ENCODE peak calls at places on chromosome 13, in five cellular contexts. One of them, this sample, is unnamed.

GRCh38 chr13:73450583-73450982 is 391.8 kb downstream of the KLF5 start:
- DNase-seq in activated CD8-positive, alpha-beta T cell treated with anti-CD3 and anti-CD28 coated beads, Interleukin-2, amount 10 ng/mL, durations not matched to agents 7 days and 5 days: no peak
- DNase-seq in A549: no peak
- DNase-seq in aorta: no peak
- DNase-seq in M059J: peak; percentile 24
- DNase-seq in this sample: no peak

GRCh38 chr13:59746291-59746962 is 417.3 kb downstream of the DIAPH3 start:
- DNase-seq in activated CD8-positive, alpha-beta T cell treated with anti-CD3 and anti-CD28 coated beads, Interleukin-2, amount 10 ng/mL, durations not matched to agents 7 days and 5 days: no peak
- DNase-seq in A549: no peak
- DNase-seq in aorta: no peak
- DNase-seq in M059J: peak; percentile 69
- DNase-seq in this sample: no peak

GRCh38 chr13:101916758-101917474 is 464.4 kb downstream of the ITGBL1 start:
- DNase-seq in activated CD8-positive, alpha-beta T cell treated with anti-CD3 and anti-CD28 coated beads, Interleukin-2, amount 10 ng/mL, durations not matched to agents 7 days and 5 days: no peak
- DNase-seq in A549: no peak
- DNase-seq in aorta: no peak
- DNase-seq in M059J: no peak
- DNase-seq in this sample: no peak

GRCh38 chr13:113367771-113368170 is 3.8 kb upstream of the GRTP1 start:
- DNase-seq in activated CD8-positive, alpha-beta T cell treated with anti-CD3 and anti-CD28 coated beads, Interleukin-2, amount 10 ng/mL, durations not matched to agents 7 days and 5 days: no peak
- DNase-seq in A549: no peak
- DNase-seq in aorta: no peak
- DNase-seq in M059J: no peak
- DNase-seq in this sample: no peak

GRCh38 chr13:22187329-22187728 is 516.5 kb downstream of the FGF9 start:
- DNase-seq in activated CD8-positive, alpha-beta T cell treated with anti-CD3 and anti-CD28 coated beads, Interleukin-2, amount 10 ng/mL, durations not matched to agents 7 days and 5 days: no peak
- DNase-seq in A549: no peak
- DNase-seq in aorta: no peak
- DNase-seq in M059J: no peak
- DNase-seq in this sample: no peak

GRCh38 chr13:89204435-89204834 is 1533.3 kb downstream of the SLITRK5 start:
- DNase-seq in activated CD8-positive, alpha-beta T cell treated with anti-CD3 and anti-CD28 coated beads, Interleukin-2, amount 10 ng/mL, durations not matched to agents 7 days and 5 days: no peak
- DNase-seq in A549: no peak
- DNase-seq in aorta: no peak
- DNase-seq in M059J: no peak
- DNase-seq in this sample: no peak

GRCh38 chr13:113758651-113759524 is at the start of gene TMEM255B:
- DNase-seq in activated CD8-positive, alpha-beta T cell treated with anti-CD3 and anti-CD28 coated beads, Interleukin-2, amount 10 ng/mL, durations not matched to agents 7 days and 5 days: peak; percentile 79
- DNase-seq in A549: peak; percentile 88
- DNase-seq in aorta: peak; percentile 90
- DNase-seq in M059J: peak; percentile 49
- DNase-seq in this sample: peak; percentile 58

GRCh38 chr13:40984670-40985366 is 34.3 kb downstream of the ELF1 start:
- DNase-seq in activated CD8-positive, alpha-beta T cell treated with anti-CD3 and anti-CD28 coated beads, Interleukin-2, amount 10 ng/mL, durations not matched to agents 7 days and 5 days: peak; percentile 44
- DNase-seq in A549: no peak
- DNase-seq in aorta: no peak
- DNase-seq in M059J: peak; percentile 44
- DNase-seq in this sample: no peak

GRCh38 chr13:107238262-107238661 is 670.3 kb upstream of the ARGLU1 start:
- DNase-seq in activated CD8-positive, alpha-beta T cell treated with anti-CD3 and anti-CD28 coated beads, Interleukin-2, amount 10 ng/mL, durations not matched to agents 7 days and 5 days: no peak
- DNase-seq in A549: no peak
- DNase-seq in aorta: no peak
- DNase-seq in M059J: no peak
- DNase-seq in this sample: no peak

GRCh38 chr13:44142540-44142867 is 231.1 kb upstream of the SERP2 start:
- DNase-seq in activated CD8-positive, alpha-beta T cell treated with anti-CD3 and anti-CD28 coated beads, Interleukin-2, amount 10 ng/mL, durations not matched to agents 7 days and 5 days: no peak
- DNase-seq in A549: peak; percentile 26
- DNase-seq in aorta: no peak
- DNase-seq in M059J: peak; percentile 20
- DNase-seq in this sample: no peak

GRCh38 chr13:20198781-20199180 is 6.0 kb upstream of the GJB2 start:
- DNase-seq in activated CD8-positive, alpha-beta T cell treated with anti-CD3 and anti-CD28 coated beads, Interleukin-2, amount 10 ng/mL, durations not matched to agents 7 days and 5 days: no peak
- DNase-seq in A549: no peak
- DNase-seq in aorta: no peak
- DNase-seq in M059J: no peak
- DNase-seq in this sample: no peak

GRCh38 chr13:28313579-28313978 is 175.2 kb downstream of the PAN3 start:
- DNase-seq in activated CD8-positive, alpha-beta T cell treated with anti-CD3 and anti-CD28 coated beads, Interleukin-2, amount 10 ng/mL, durations not matched to agents 7 days and 5 days: peak; percentile 57
- DNase-seq in A549: no peak
- DNase-seq in aorta: no peak
- DNase-seq in M059J: peak; percentile 17
- DNase-seq in this sample: peak; percentile 38

GRCh38 chr13:24540236-24541126 is 27.9 kb upstream of the PARP4 start:
- DNase-seq in activated CD8-positive, alpha-beta T cell treated with anti-CD3 and anti-CD28 coated beads, Interleukin-2, amount 10 ng/mL, durations not matched to agents 7 days and 5 days: no peak
- DNase-seq in A549: peak; percentile 10
- DNase-seq in aorta: no peak
- DNase-seq in M059J: peak; percentile 1
- DNase-seq in this sample: no peak

GRCh38 chr13:50645092-50645491 is 198.4 kb downstream of the DLEU7 start:
- DNase-seq in activated CD8-positive, alpha-beta T cell treated with anti-CD3 and anti-CD28 coated beads, Interleukin-2, amount 10 ng/mL, durations not matched to agents 7 days and 5 days: no peak
- DNase-seq in A549: no peak
- DNase-seq in aorta: no peak
- DNase-seq in M059J: peak; percentile 80
- DNase-seq in this sample: no peak

GRCh38 chr13:40362502-40362901 is 303.9 kb downstream of the FOXO1 start:
- DNase-seq in activated CD8-positive, alpha-beta T cell treated with anti-CD3 and anti-CD28 coated beads, Interleukin-2, amount 10 ng/mL, durations not matched to agents 7 days and 5 days: no peak
- DNase-seq in A549: no peak
- DNase-seq in aorta: no peak
- DNase-seq in M059J: no peak
- DNase-seq in this sample: no peak

GRCh38 chr13:29522044-29522685 is 73.3 kb downstream of the SLC7A1 start:
- DNase-seq in activated CD8-positive, alpha-beta T cell treated with anti-CD3 and anti-CD28 coated beads, Interleukin-2, amount 10 ng/mL, durations not matched to agents 7 days and 5 days: no peak
- DNase-seq in A549: no peak
- DNase-seq in aorta: no peak
- DNase-seq in M059J: peak; percentile 77
- DNase-seq in this sample: no peak

GRCh38 chr13:113573065-113573464 is 11.5 kb upstream of the TFDP1 start:
- DNase-seq in activated CD8-positive, alpha-beta T cell treated with anti-CD3 and anti-CD28 coated beads, Interleukin-2, amount 10 ng/mL, durations not matched to agents 7 days and 5 days: no peak
- DNase-seq in A549: no peak
- DNase-seq in aorta: no peak
- DNase-seq in M059J: no peak
- DNase-seq in this sample: no peak

GRCh38 chr13:46593403-46593802 is 40.4 kb downstream of the LRCH1 start:
- DNase-seq in activated CD8-positive, alpha-beta T cell treated with anti-CD3 and anti-CD28 coated beads, Interleukin-2, amount 10 ng/mL, durations not matched to agents 7 days and 5 days: peak; percentile 66
- DNase-seq in A549: no peak
- DNase-seq in aorta: no peak
- DNase-seq in M059J: no peak
- DNase-seq in this sample: peak; percentile 27

GRCh38 chr13:106350208-106350607 is 185.3 kb downstream of the EFNB2 start:
- DNase-seq in activated CD8-positive, alpha-beta T cell treated with anti-CD3 and anti-CD28 coated beads, Interleukin-2, amount 10 ng/mL, durations not matched to agents 7 days and 5 days: no peak
- DNase-seq in A549: no peak
- DNase-seq in aorta: no peak
- DNase-seq in M059J: no peak
- DNase-seq in this sample: no peak

GRCh38 chr13:76164290-76164689 is 528.2 kb downstream of the LMO7 start:
- DNase-seq in activated CD8-positive, alpha-beta T cell treated with anti-CD3 and anti-CD28 coated beads, Interleukin-2, amount 10 ng/mL, durations not matched to agents 7 days and 5 days: no peak
- DNase-seq in A549: no peak
- DNase-seq in aorta: no peak
- DNase-seq in M059J: peak; percentile 0
- DNase-seq in this sample: no peak